ENCODE peak calls at places on chromosomes 6 and 20, in seven cellular contexts. R is cardiac muscle cell, A is heart right ventricle, M is epithelial cell of esophagus, N is brain microvascular endothelial cell, U is BJ, X is HFF-Myc. Y is an unnamed sample.

GRCh38 chr6:160139420-160139851 is 17.8 kb downstream of the SLC22A1 start:
- DNase-seq in N (peak), M (peak), X (peak), R (no peak), A (no peak), U (peak), Y (peak)

GRCh38 chr6:30730611-30731435 is 10.7 kb downstream of the TUBB start:
- DNase-seq in N (no peak), R (peak), U (no peak), M (peak), A (peak), X (no peak), Y (peak)

GRCh38 chr20:22180244-22180643 is 404.1 kb downstream of the FOXA2 start:
- DNase-seq in A (no peak), U (no peak), N (no peak), M (no peak), X (no peak), R (peak), Y (no peak)

GRCh38 chr20:3710703-3711417 is 1.5 kb downstream of the SIGLEC1 start:
- DNase-seq in U (no peak), R (peak), A (peak), M (peak), N (peak), X (no peak), Y (peak)

GRCh38 chr20:50730765-50731054 is 670 bp upstream of the PARD6B start:
- DNase-seq in X (no peak), M (no peak), N (no peak), R (no peak), U (no peak), A (no peak), Y (no peak)

GRCh38 chr6:26311012-26311384 is 54.0 kb upstream of the BTN3A2 start:
- DNase-seq in A (no peak), U (no peak), X (no peak), R (no peak), N (peak), M (peak), Y (peak)

GRCh38 chr6:98323605-98324004 is 510.8 kb upstream of the POU3F2 start:
- DNase-seq in U (no peak), N (no peak), X (no peak), M (no peak), R (no peak), A (no peak), Y (no peak)

GRCh38 chr20:24392612-24393011 is 76.8 kb upstream of the SYNDIG1 start:
- DNase-seq in R (no peak), M (no peak), A (no peak), N (no peak), X (no peak), U (no peak), Y (no peak)

GRCh38 chr6:56671651-56672461 is 29.2 kb upstream of the DST start:
- DNase-seq in X (no peak), R (no peak), U (no peak), M (no peak), N (no peak), A (no peak), Y (no peak)

GRCh38 chr6:121305957-121306607 is 28.2 kb downstream of the TBC1D32 start:
- DNase-seq in A (no peak), X (peak), U (no peak), R (peak), M (peak), N (no peak), Y (peak)
- TF ChIP-seq CTCF in A (peak), X (peak), U (peak), R (peak), M (peak), N (peak), Y (peak)

GRCh38 chr20:36726168-36726567 is 19.7 kb downstream of the NDRG3 start:
- DNase-seq in A (no peak), N (no peak), M (peak), R (no peak), U (no peak), X (no peak), Y (no peak)

GRCh38 chr20:36732456-36732855 is 13.4 kb downstream of the NDRG3 start:
- DNase-seq in N (no peak), X (no peak), A (no peak), U (no peak), M (no peak), R (peak), Y (no peak)

DNA sequence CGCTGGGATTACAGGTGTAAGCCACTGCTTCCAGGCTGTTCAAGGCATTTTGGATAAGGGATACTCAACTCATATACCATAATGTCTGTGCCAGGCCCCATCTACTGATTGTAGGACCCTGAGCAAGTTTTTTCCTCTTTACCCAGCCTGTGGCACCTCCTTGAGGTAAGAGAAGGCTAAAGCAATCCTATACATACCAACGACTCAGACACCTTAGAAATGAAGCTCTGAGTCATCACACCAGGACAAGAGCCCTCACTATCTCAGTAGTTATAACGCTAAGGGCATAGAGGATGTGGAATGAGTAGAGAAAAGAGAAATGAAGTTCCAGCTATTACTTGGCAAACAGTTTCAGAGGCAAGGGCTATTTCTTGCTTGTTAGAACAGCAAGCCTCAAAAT is 16.9 kb downstream of the NDRG3 start:
- DNase-seq in M (peak), X (no peak), A (no peak), U (no peak), R (no peak), N (peak), Y (peak)
- TF ChIP-seq CTCF in M (peak), X (peak), A (no peak), U (no peak), R (no peak), N (peak), Y (no peak)

GRCh38 chr6:109440325-109441068 is at the start of the genes PPIL6 and SMPD2:
- DNase-seq in A (peak), M (peak), X (peak), U (peak), R (peak), N (peak), Y (peak)
- TF ChIP-seq CTCF in A (peak), M (no peak), X (peak), U (no peak), R (peak), N (peak), Y (no peak)

DNA sequence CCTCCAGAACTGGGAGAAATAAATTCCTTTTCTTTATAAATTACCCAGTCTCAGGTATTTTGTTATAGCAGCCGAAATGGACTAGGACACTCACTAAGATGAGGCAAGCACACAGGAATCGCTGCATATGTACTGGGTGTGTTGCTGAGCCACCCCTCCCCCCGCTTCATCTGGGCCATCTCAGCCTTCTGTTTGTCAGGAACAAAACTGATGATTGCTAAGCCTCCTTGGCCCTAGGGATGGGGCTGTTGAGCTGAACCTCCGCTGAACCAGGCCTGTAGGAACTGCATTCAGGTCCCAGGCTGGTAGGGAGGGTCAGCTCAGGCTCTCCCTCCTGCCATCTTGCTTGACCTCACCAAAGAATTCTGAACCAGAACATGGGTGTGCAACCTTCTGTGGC is 108.6 kb downstream of the MAP3K7 start:
- DNase-seq in A (no peak), X (no peak), M (no peak), R (no peak), N (no peak), U (no peak), Y (no peak)
- TF ChIP-seq CTCF in A (no peak), X (no peak), M (no peak), R (no peak), N (peak), U (no peak), Y (no peak)

GRCh38 chr6:109690740-109691687 is at the start of the genes AK9 and FIG4:
- DNase-seq in A (peak), N (peak), U (peak), R (peak), X (peak), M (peak), Y (peak)
- TF ChIP-seq CTCF in A (peak), N (peak), U (peak), R (peak), X (peak), M (peak), Y (peak)

DNA sequence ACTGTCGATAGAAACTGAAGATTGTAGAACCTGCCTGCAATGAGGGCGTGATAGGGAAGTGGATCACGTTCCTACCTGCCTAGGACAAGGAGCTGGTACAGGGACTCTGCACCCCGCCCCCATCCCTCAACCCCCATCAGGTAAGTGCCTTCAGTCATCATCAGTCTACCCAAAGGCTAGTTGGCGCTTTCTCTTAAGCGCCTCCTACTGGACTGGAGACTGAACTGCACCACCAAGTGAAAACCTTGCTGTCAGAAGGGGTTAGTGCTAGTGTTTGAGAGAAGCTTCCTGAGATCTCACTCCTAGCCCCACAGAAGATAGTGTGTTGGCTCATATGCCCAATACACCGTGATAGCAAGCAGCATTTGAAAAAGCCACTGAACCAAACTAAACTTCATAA is 706.5 kb upstream of the MAN1A1 start:
- DNase-seq in N (no peak), R (no peak), U (no peak), X (no peak), A (no peak), M (peak), Y (peak)
- TF ChIP-seq CTCF in N (peak), R (peak), U (peak), X (peak), A (no peak), M (peak), Y (peak)

GRCh38 chr6:45024610-45025009 is 303.5 kb upstream of the RUNX2 start:
- DNase-seq in U (no peak), R (no peak), X (no peak), M (no peak), N (no peak), A (no peak), Y (no peak)

GRCh38 chr6:45031601-45032000 is 296.5 kb upstream of the RUNX2 start:
- DNase-seq in R (no peak), A (no peak), M (peak), U (no peak), N (no peak), X (no peak), Y (no peak)

GRCh38 chr6:45021652-45022051 is 306.5 kb upstream of the RUNX2 start:
- DNase-seq in R (no peak), A (no peak), U (no peak), N (peak), X (no peak), M (no peak), Y (peak)

DNA sequence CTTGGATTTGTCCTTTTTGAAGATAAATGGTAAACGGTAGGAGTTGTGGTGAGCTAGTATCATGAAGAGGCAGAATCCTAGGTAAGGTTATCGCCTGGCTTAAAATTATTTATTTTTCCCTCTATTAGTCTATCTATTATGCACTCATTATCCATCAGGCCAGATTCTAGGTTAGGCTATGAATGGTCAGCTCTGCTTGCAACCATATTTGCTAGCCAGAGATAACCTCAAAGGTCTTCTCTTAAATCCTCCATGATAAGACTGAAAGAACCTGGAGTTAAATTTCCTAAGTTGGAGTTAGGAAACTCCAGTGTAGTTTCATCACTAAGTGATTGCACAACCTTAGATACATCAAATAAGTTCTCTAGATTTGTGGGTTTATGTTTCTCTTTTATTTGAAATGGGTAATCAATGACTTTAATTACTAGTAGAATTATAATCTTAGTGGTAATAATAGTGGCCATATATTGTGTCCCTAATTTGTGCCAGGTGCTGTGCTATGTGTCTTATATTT is 302.1 kb upstream of the RUNX2 start:
- DNase-seq in X (no peak), A (no peak), N (no peak), M (peak), R (no peak), U (no peak), Y (peak)
- TF ChIP-seq CTCF in X (no peak), A (no peak), N (no peak), M (no peak), R (no peak), U (no peak), Y (no peak)

GRCh38 chr6:25014806-25015560 is 79.2 kb upstream of the RIPOR2 start:
- DNase-seq in N (peak), R (no peak), X (peak), A (no peak), M (no peak), U (peak), Y (peak)

GRCh38 chr6:25012657-25013056 is 76.9 kb upstream of the RIPOR2 start:
- DNase-seq in R (no peak), X (peak), N (peak), A (no peak), U (peak), M (peak), Y (peak)

GRCh38 chr6:25010917-25011625 is 75.3 kb upstream of the RIPOR2 start:
- DNase-seq in A (no peak), R (no peak), X (no peak), U (no peak), M (peak), N (peak), Y (peak)

GRCh38 chr6:25014375-25014774 is 78.6 kb upstream of the RIPOR2 start:
- DNase-seq in X (no peak), U (no peak), A (no peak), M (no peak), N (no peak), R (no peak), Y (no peak)

DNA sequence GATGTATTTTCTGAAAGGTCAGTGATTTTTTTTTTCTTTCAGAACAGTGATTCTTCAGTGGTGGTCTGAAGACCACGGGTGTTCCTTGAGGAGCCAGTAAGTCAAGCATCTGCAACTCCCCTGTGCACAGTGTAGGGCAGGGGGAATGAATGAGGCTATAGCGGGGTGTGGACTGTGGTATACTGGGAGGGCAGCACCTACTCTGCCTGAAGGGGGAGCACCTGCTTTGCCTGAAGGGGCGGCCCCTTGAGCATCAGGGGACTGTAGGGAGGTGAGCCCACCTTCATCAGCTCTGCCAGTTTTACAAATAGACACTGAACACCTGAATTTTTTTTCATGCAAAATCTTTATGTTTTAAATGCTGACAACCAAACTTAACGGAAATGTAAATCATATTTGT is 77.5 kb upstream of the RIPOR2 start:
- DNase-seq in M (no peak), N (no peak), U (no peak), X (no peak), A (no peak), R (no peak), Y (no peak)
- TF ChIP-seq CTCF in M (peak), N (peak), U (peak), X (peak), A (no peak), R (peak), Y (peak)

GRCh38 chr6:68732423-68732822 is 97.3 kb downstream of the ADGRB3 start:
- DNase-seq in R (no peak), U (no peak), X (no peak), A (no peak), M (no peak), N (no peak), Y (no peak)
- TF ChIP-seq CTCF in R (no peak), U (no peak), X (no peak), A (no peak), M (no peak), N (no peak), Y (no peak)

GRCh38 chr6:12071064-12071615 is 59.0 kb downstream of the HIVEP1 start:
- DNase-seq in R (no peak), X (no peak), U (no peak), M (peak), N (no peak), A (no peak), Y (no peak)

GRCh38 chr6:12077021-12077420 is 64.9 kb downstream of the HIVEP1 start:
- DNase-seq in R (no peak), A (no peak), M (no peak), N (no peak), U (no peak), X (no peak), Y (no peak)

GRCh38 chr6:12078014-12078413 is 65.9 kb downstream of the HIVEP1 start:
- DNase-seq in N (no peak), A (no peak), U (no peak), R (no peak), M (no peak), X (no peak), Y (no peak)

GRCh38 chr6:12069891-12070529 is 57.9 kb downstream of the HIVEP1 start:
- DNase-seq in A (no peak), M (no peak), U (no peak), R (no peak), X (no peak), N (no peak), Y (no peak)

GRCh38 chr6:12075067-12075563 is 63.0 kb downstream of the HIVEP1 start:
- DNase-seq in U (no peak), M (peak), N (no peak), X (no peak), A (no peak), R (peak), Y (peak)
- TF ChIP-seq CTCF in U (peak), M (peak), N (peak), X (peak), A (peak), R (peak), Y (peak)

Y was measured in cardiac fibroblast.